ENCODE peak calls at places on chromosomes 5 and 9, in four cellular contexts. J is GM12878; L is GM23248; E is CD8-positive, alpha-beta memory T cell. G is an unnamed sample.

GRCh38 chr5:80921026-80921425 is 39.1 kb upstream of the RASGRF2 start:
- DNase-seq in E (no peak), L (no peak), J (no peak), G (no peak)

GRCh38 chr9:91100878-91101450 is 260.8 kb downstream of the AUH start:
- DNase-seq in L (no peak), E (no peak), J (no peak), G (no peak)

GRCh38 chr9:137786511-137786920 is 91.1 kb upstream of the CACNA1B start:
- DNase-seq in J (no peak), E (no peak), L (peak; percentile 88), G (no peak)

GRCh38 chr5:172713113-172713808 is 57.7 kb downstream of the DUSP1 start:
- DNase-seq in E (peak; percentile 69), L (peak; percentile 51), J (no peak), G (peak; percentile 74)

GRCh38 chr5:139137703-139138102 is 60.5 kb downstream of the SIL1 start:
- DNase-seq in J (no peak), L (peak; percentile 30), E (no peak), G (no peak)

GRCh38 chr9:98931543-98931942 is 12.2 kb upstream of the COL15A1 start:
- DNase-seq in L (no peak), J (no peak), E (no peak), G (no peak)

GRCh38 chr5:135894789-135895188 is 852 bp downstream of the IL9 start:
- DNase-seq in E (no peak), J (no peak), L (no peak), G (no peak)

GRCh38 chr5:39712316-39713223 is 287.8 kb upstream of the DAB2 start:
- DNase-seq in E (no peak), L (no peak), J (no peak), G (no peak)

GRCh38 chr5:139692148-139692547 is 44.0 kb downstream of the CXXC5 start:
- DNase-seq in E (no peak), L (no peak), J (no peak), G (no peak)

GRCh38 chr5:173800340-173800739 is 87.8 kb upstream of the CPEB4 start:
- DNase-seq in J (no peak), E (no peak), L (no peak), G (no peak)

GRCh38 chr9:126486276-126486675 is 127.5 kb upstream of the LMX1B start:
- DNase-seq in L (no peak), J (no peak), E (no peak), G (no peak)

GRCh38 chr5:78562719-78563330 is 85.7 kb downstream of the LHFPL2 start:
- DNase-seq in L (no peak), E (no peak), J (no peak), G (no peak)

GRCh38 chr9:128503870-128504269 is 649 bp upstream of the GLE1 start:
- DNase-seq in L (peak; percentile 56), J (no peak), E (no peak), G (no peak)

GRCh38 chr5:146565764-146566163 is 49.8 kb upstream of the GPR151 start:
- DNase-seq in L (peak; percentile 74), J (no peak), E (peak; percentile 43), G (no peak)

GRCh38 chr9:75833765-75834164 is 56.7 kb upstream of the PCSK5 start:
- DNase-seq in L (no peak), J (no peak), E (no peak), G (no peak)

GRCh38 chr9:1979815-1980367 is 35.3 kb upstream of the SMARCA2 start:
- DNase-seq in E (no peak), J (peak; percentile 35), L (peak; percentile 92), G (no peak)

GRCh38 chr5:178786859-178787499 is 56.5 kb upstream of the ZNF354A start:
- DNase-seq in L (peak; percentile 82), E (no peak), J (no peak), G (no peak)

GRCh38 chr5:67035098-67035740 is 161.4 kb downstream of the CD180 start:
- DNase-seq in E (no peak), L (no peak), J (no peak), G (no peak)

GRCh38 chr5:5371943-5372342 is 50.5 kb upstream of the ICE1 start:
- DNase-seq in E (no peak), L (no peak), J (no peak), G (no peak)

GRCh38 chr5:170006016-170006415 is 25.7 kb upstream of the INSYN2B start:
- DNase-seq in E (no peak), J (no peak), L (no peak), G (no peak)

GRCh38 chr5:31531543-31531887 is 378 bp downstream of the DROSHA start:
- DNase-seq in J (no peak), E (no peak), L (peak; percentile 71), G (no peak)

GRCh38 chr5:128674837-128675446 is 136.9 kb upstream of the FBN2 start:
- DNase-seq in J (no peak), E (peak; percentile 2), L (peak; percentile 57), G (peak; percentile 11)

GRCh38 chr9:105318729-105319513 is 74.5 kb downstream of the SLC44A1 start:
- DNase-seq in L (no peak), J (peak; percentile 40), E (no peak), G (no peak)

GRCh38 chr9:17905356-17906203 is 326.7 kb downstream of the SH3GL2 start:
- DNase-seq in L (no peak), E (no peak), J (no peak), G (no peak)

GRCh38 chr5:42423285-42424152 is at the start of gene GHR:
- DNase-seq in J (no peak), L (peak; percentile 95), E (no peak), G (no peak)

GRCh38 chr5:130286971-130287370 is 382.7 kb downstream of the CHSY3 start:
- DNase-seq in E (no peak), J (no peak), L (no peak), G (no peak)

GRCh38 chr5:130295235-130295634 is 391.0 kb downstream of the CHSY3 start:
- DNase-seq in J (no peak), E (no peak), L (no peak), G (no peak)

GRCh38 chr5:130287438-130287837 is 383.2 kb downstream of the CHSY3 start:
- DNase-seq in E (no peak), J (no peak), L (no peak), G (no peak)

GRCh38 chr5:130290219-130290618 is 386.0 kb downstream of the CHSY3 start:
- DNase-seq in J (no peak), L (no peak), E (no peak), G (no peak)

DNA sequence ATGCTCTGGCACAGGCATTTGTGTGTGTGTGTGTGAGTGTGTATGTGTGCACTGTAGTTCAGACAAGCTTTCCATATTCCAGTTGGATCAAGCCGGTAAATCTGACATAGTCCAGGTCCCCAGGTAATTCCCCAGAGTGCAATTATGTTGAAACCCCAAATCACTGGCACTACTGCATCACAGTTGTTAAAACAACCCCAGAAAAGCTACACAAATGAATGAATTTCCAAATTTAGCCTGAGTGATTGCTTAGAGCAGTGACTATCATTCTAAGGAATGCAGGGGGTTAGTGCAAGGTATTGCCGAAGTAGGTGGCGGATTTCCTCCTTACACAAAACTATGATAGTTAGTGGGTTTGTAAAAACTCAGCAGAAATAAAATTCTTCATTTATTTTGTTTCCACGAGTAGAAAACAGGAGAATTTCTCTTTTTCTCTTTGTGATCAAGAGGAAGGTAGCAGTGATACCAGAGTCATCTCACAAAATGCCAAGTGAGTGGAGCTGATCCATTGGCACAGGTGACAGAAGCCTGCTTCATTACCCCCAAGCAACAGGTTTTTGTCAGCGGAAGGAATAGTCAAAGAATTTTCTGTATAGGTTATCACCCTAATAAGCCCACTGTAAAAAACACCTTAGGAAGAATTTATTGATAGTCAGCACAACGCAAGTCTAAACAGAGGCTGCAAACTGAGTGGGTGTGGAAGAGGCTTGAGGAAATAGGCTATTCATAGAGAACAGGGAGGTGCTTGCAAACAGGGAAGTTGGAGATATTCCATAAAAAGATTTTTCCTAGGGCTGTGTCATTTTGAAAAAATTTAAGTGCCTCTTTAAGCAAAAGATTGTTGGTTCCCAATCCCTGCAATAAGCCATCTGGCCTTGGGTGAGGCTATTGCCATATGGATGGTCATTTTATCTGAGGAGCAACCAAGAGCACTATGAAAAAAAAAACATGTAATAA is 385.1 kb downstream of the CHSY3 start:
- DNase-seq in L (no peak), E (no peak), J (no peak), G (no peak)
- H3K9me3 ChIP-seq in L (no peaks in the 10 kb centered on the region), E (no peaks in the 10 kb centered on the region), J (no peaks in the 10 kb centered on the region), G (no peaks in the 10 kb centered on the region)

GRCh38 chr5:143245929-143246561 is 157.4 kb downstream of the NR3C1 start:
- DNase-seq in J (no peak), E (no peak), L (peak; percentile 97), G (no peak)
- H3K9me3 ChIP-seq in J (peaks cover 1% of the 10 kb centered on the region), E (no peaks in the 10 kb centered on the region), L (no peaks in the 10 kb centered on the region), G (no peaks in the 10 kb centered on the region)

GRCh38 chr5:45521067-45521466 is 175.1 kb downstream of the HCN1 start:
- DNase-seq in J (no peak), L (no peak), E (no peak), G (no peak)
- H3K9me3 ChIP-seq in J (no peaks in the 10 kb centered on the region), L (no peaks in the 10 kb centered on the region), E (no peaks in the 10 kb centered on the region), G (no peaks in the 10 kb centered on the region)

GRCh38 chr5:150568663-150569062 is 60.7 kb downstream of the NDST1 start:
- DNase-seq in E (no peak), J (no peak), L (no peak), G (no peak)
- H3K9me3 ChIP-seq in E (no peaks in the 10 kb centered on the region), J (no peaks in the 10 kb centered on the region), L (no peaks in the 10 kb centered on the region), G (no peaks in the 10 kb centered on the region)

G was measured in T-helper 17 cell.